ENCODE peak calls at places on chromosomes 13 and 19, in six cellular contexts. K is K562, T is GM12878, D is NT2/D1, N is HepG2, P is HCT116. J is an unnamed sample.

GRCh38 chr19:8512115-8512967 is 1.6 kb downstream of the ZNF414 start:
- DNase-seq in K (peak; percentile 88), T (no peak), D (no peak), N (peak; percentile 60), P (peak; percentile 67), J (peak; percentile 58)

GRCh38 chr13:78382946-78383542 is 220.3 kb downstream of the POU4F1 start:
- DNase-seq in K (no peak), T (no peak), D (no peak), N (no peak), P (no peak), J (no peak)

GRCh38 chr13:69720278-69720983 is 387.2 kb upstream of the ATXN8OS start:
- DNase-seq in K (no peak), T (no peak), D (no peak), N (peak; percentile 23), P (no peak), J (no peak)

GRCh38 chr13:92843549-92843948 is 383.1 kb upstream of the GPC6 start:
- DNase-seq in K (no peak), T (no peak), D (no peak), N (no peak), P (no peak), J (no peak)

GRCh38 chr19:35202722-35203674 is 25.5 kb downstream of the FAM187B start:
- DNase-seq in K (peak; percentile 45), T (no peak), D (peak; percentile 92), N (no peak), P (no peak), J (peak; percentile 75)

GRCh38 chr19:23436944-23437343 is 41.7 kb upstream of the ZNF91 start:
- DNase-seq in K (peak; percentile 9), T (no peak), D (no peak), N (no peak), P (no peak), J (peak; percentile 47)

GRCh38 chr13:41981961-41982723 is 21.2 kb upstream of the VWA8 start:
- DNase-seq in K (no peak), T (no peak), D (no peak), N (no peak), P (no peak), J (no peak)

GRCh38 chr19:4916292-4917082 is 7.2 kb downstream of the UHRF1 start:
- DNase-seq in K (no peak), T (no peak), D (no peak), N (no peak), P (no peak), J (no peak)

GRCh38 chr13:24348797-24349515 is 39.6 kb downstream of the C1QTNF9 start:
- DNase-seq in K (no peak), T (no peak), D (no peak), N (no peak), P (peak; percentile 63), J (no peak)

GRCh38 chr13:113856716-113857065 is 7.2 kb downstream of the GAS6 start:
- DNase-seq in K (no peak), T (no peak), D (no peak), N (peak; percentile 21), P (no peak), J (no peak)

GRCh38 chr13:51625555-51626345 is 41.5 kb downstream of the WDFY2 start:
- DNase-seq in K (no peak), T (no peak), D (no peak), N (no peak), P (no peak), J (no peak)

GRCh38 chr13:22061371-22061805 is 390.5 kb downstream of the FGF9 start:
- DNase-seq in K (no peak), T (peak; percentile 51), D (no peak), N (no peak), P (no peak), J (no peak)

GRCh38 chr13:33904431-33904830 is 86.5 kb downstream of the RFC3 start:
- DNase-seq in K (no peak), T (no peak), D (no peak), N (no peak), P (no peak), J (no peak)

GRCh38 chr13:72384879-72385278 is 342.6 kb downstream of the MZT1 start:
- DNase-seq in K (no peak), T (no peak), D (no peak), N (peak; percentile 44), P (no peak), J (no peak)

GRCh38 chr19:45790942-45791341 is 1.7 kb downstream of the DMWD start:
- DNase-seq in K (no peak), T (no peak), D (no peak), N (no peak), P (no peak), J (no peak)

GRCh38 chr13:67620665-67621064 is 390.5 kb upstream of the PCDH9 start:
- DNase-seq in K (no peak), T (no peak), D (no peak), N (no peak), P (no peak), J (no peak)

GRCh38 chr13:30307966-30308290 is 577 bp upstream of the KATNAL1 start:
- DNase-seq in K (no peak), T (no peak), D (no peak), N (no peak), P (no peak), J (no peak)

GRCh38 chr13:30306762-30307193 is 573 bp downstream of the KATNAL1 start:
- DNase-seq in K (peak; percentile 93), T (peak; percentile 66), D (peak; percentile 82), N (peak; percentile 87), P (peak; percentile 80), J (peak; percentile 95)

GRCh38 chr13:30307194-30307965 is at the start of gene KATNAL1:
- DNase-seq in K (peak; percentile 91), T (no peak), D (peak; percentile 28), N (peak; percentile 56), P (no peak), J (peak; percentile 15)

GRCh38 chr13:30305456-30305855 is 1.9 kb downstream of the KATNAL1 start:
- DNase-seq in K (no peak), T (no peak), D (no peak), N (no peak), P (no peak), J (no peak)

GRCh38 chr13:30308548-30308947 is 1.2 kb upstream of the KATNAL1 start:
- DNase-seq in K (peak; percentile 88), T (no peak), D (no peak), N (no peak), P (no peak), J (no peak)
- TF ChIP-seq ZNF274 in K (no peak), T (no peak), D (no peak), N (no peak), P (no peak), J (no peak)

DNA sequence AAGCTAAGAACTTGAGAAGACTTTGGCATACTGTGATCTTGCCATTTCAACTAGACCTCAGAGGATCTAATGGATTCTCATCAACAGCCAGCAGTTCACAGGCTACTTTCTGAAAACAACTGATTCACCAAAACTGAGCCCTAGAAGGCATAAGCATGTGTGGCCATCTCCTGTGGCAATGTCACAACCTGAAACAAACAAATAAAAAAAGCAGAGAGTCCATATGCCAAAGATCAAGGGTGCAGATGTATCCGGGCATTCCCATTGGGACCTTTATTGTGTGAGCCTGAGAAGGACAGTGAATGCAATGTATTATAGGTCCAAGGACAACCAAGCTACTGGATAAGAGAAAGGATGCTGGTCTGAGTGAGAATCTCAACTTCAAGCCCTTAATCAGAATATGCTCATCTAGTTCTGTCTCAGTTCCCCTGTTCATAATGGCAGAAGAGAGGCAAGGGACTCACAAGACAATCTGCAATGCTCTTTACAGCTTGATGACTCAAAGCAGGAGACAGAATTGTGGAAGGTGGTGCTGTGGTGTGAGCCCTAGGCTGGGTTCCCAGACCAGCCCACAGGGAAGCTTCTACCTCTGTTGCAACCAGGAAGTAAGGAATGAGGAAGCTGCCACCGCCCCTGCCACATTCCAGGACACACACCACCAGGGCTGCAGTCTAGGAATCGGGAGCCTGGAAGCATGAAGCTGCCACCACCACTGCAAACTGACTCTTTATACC is 133.7 kb downstream of the RAP2A start:
- DNase-seq in K (no peak), T (peak; percentile 37), D (no peak), N (peak; percentile 54), P (peak; percentile 40), J (no peak)
- TF ChIP-seq ZNF274 in K (no peak), T (no peak), D (no peak), N (no peak), P (no peak), J (no peak)

GRCh38 chr13:45303866-45304265 is 37.1 kb downstream of the TPT1 start:
- DNase-seq in K (no peak), T (no peak), D (no peak), N (no peak), P (no peak), J (no peak)
- TF ChIP-seq ZNF274 in K (no peak), T (no peak), D (no peak), N (no peak), P (no peak), J (no peak)

GRCh38 chr19:1361601-1362384 is 21.9 kb upstream of the NDUFS7 start:
- DNase-seq in K (no peak), T (no peak), D (no peak), N (no peak), P (no peak), J (no peak)
- TF ChIP-seq ZNF274 in K (no peak), T (no peak), D (no peak), N (no peak), P (no peak), J (no peak)

J was measured in H1.